ENCODE peak calls at places on chromosome 11, in five cellular contexts. P, B, O, Q and M are unnamed samples.

GRCh38 chr11:94762208-94762607 is 5.9 kb upstream of the AMOTL1 start:
- DNase-seq in P (no peak), B (no peak), O (no peak), Q (no peak), M (no peak)

GRCh38 chr11:58508814-58509213 is 909 bp upstream of the OR5B21 start:
- DNase-seq in P (no peak), B (no peak), O (no peak), Q (no peak), M (no peak)

GRCh38 chr11:5367461-5368074 is 16.0 kb upstream of the OR51M1 start:
- DNase-seq in P (no peak), B (no peak), O (no peak), Q (no peak), M (no peak)

GRCh38 chr11:72969894-72970335 is 155.7 kb downstream of the ATG16L2 start:
- DNase-seq in P (no peak), B (no peak), O (no peak), Q (peak), M (no peak)

GRCh38 chr11:16001899-16002426 is 354.4 kb downstream of the SOX6 start:
- DNase-seq in P (no peak), B (no peak), O (no peak), Q (peak), M (peak)

GRCh38 chr11:353315-353857 is 15.9 kb upstream of the B4GALNT4 start:
- DNase-seq in P (no peak), B (peak), O (peak), Q (peak), M (no peak)

GRCh38 chr11:111730871-111731591 is 35.2 kb downstream of the PPP2R1B start:
- DNase-seq in P (no peak), B (peak), O (no peak), Q (no peak), M (no peak)

GRCh38 chr11:108364159-108364558 is 103.2 kb downstream of the C11orf65 start:
- DNase-seq in P (no peak), B (no peak), O (no peak), Q (no peak), M (no peak)

GRCh38 chr11:27997344-27997743 is 110.6 kb downstream of the KIF18A start:
- DNase-seq in P (no peak), B (no peak), O (no peak), Q (no peak), M (no peak)

GRCh38 chr11:118923721-118924587 is 1.8 kb downstream of the BCL9L start:
- DNase-seq in P (no peak), B (peak), O (no peak), Q (no peak), M (no peak)